ENCODE peak calls at places on chromosomes 16 and 17, in five cellular contexts. A is SK-N-SH, C is uterus, I is retinal pigment epithelial cell, Q is Caco-2. X is an unnamed sample.

GRCh38 chr16:88957887-88958577 is 19.0 kb downstream of the CBFA2T3 start:
- DNase-seq in A (no peak), C (no peak), I (no peak), Q (no peak), X (no peak)

GRCh38 chr17:30021708-30022317 is 80.4 kb downstream of the EFCAB5 start:
- DNase-seq in A (peak), C (no peak), I (no peak), Q (no peak), X (no peak)

GRCh38 chr17:45759761-45760160 is 24.4 kb upstream of the CRHR1 start:
- DNase-seq in A (peak), C (no peak), I (no peak), Q (no peak), X (no peak)

GRCh38 chr17:21295036-21295952 is 10.8 kb downstream of the MAP2K3 start:
- DNase-seq in A (peak), C (no peak), I (no peak), Q (no peak), X (no peak)

GRCh38 chr16:19666451-19666850 is 51.6 kb downstream of the KNOP1 start:
- DNase-seq in A (no peak), C (no peak), I (no peak), Q (no peak), X (no peak)

GRCh38 chr16:27169511-27170071 is 33.7 kb upstream of the KDM8 start:
- DNase-seq in A (peak), C (no peak), I (no peak), Q (peak), X (peak)

GRCh38 chr16:30934827-30935557 is 11.6 kb downstream of the FBXL19 start:
- DNase-seq in A (peak), C (no peak), I (no peak), Q (no peak), X (no peak)

GRCh38 chr16:78656887-78657286 is 557.4 kb downstream of the WWOX start:
- DNase-seq in A (no peak), C (no peak), I (no peak), Q (no peak), X (no peak)

GRCh38 chr17:1762233-1762905 is 509 bp downstream of the SERPINF1 start:
- DNase-seq in A (peak), C (peak), I (no peak), Q (no peak), X (no peak)

GRCh38 chr17:28252436-28252835 is 66.6 kb upstream of the TMEM97 start:
- DNase-seq in A (no peak), C (no peak), I (no peak), Q (no peak), X (no peak)

GRCh38 chr17:37607637-37608368 is 1.4 kb downstream of the SYNRG start:
- DNase-seq in A (no peak), C (no peak), I (no peak), Q (no peak), X (no peak)

GRCh38 chr17:81934850-81935708 is 2.0 kb downstream of the PYCR1 start:
- DNase-seq in A (no peak), C (no peak), I (no peak), Q (no peak), X (no peak)

GRCh38 chr16:87507351-87508069 is 14.7 kb upstream of the ZCCHC14 start:
- DNase-seq in A (no peak), C (no peak), I (no peak), Q (no peak), X (no peak)

GRCh38 chr16:65481956-65482355 is 360.1 kb upstream of the CDH11 start:
- DNase-seq in A (no peak), C (no peak), I (no peak), Q (no peak), X (no peak)

GRCh38 chr17:17581509-17581908 is 10.0 kb downstream of the PEMT start:
- DNase-seq in A (no peak), C (no peak), I (no peak), Q (no peak), X (no peak)

GRCh38 chr16:66459878-66460277 is 32.8 kb downstream of the BEAN1 start:
- DNase-seq in A (no peak), C (no peak), I (no peak), Q (no peak), X (no peak)

GRCh38 chr17:30104575-30105339 is 11.9 kb upstream of the NSRP1 start:
- DNase-seq in A (peak), C (peak), I (no peak), Q (peak), X (no peak)

GRCh38 chr17:41773190-41773588 is 13.3 kb downstream of the JUP start:
- DNase-seq in A (peak), C (peak), I (no peak), Q (peak), X (peak)

GRCh38 chr16:56423584-56424403 is 1.6 kb downstream of the AMFR start:
- DNase-seq in A (peak), C (no peak), I (no peak), Q (no peak), X (no peak)

GRCh38 chr16:48559462-48560211 is 50.3 kb downstream of the N4BP1 start:
- DNase-seq in A (no peak), C (no peak), I (no peak), Q (no peak), X (no peak)

GRCh38 chr17:81486174-81486810 is 26.3 kb downstream of the ACTG1 start:
- DNase-seq in A (no peak), C (no peak), I (no peak), Q (no peak), X (no peak)

GRCh38 chr16:65532846-65533245 is 411.0 kb upstream of the CDH11 start:
- DNase-seq in A (no peak), C (no peak), I (no peak), Q (no peak), X (no peak)

GRCh38 chr17:21017256-21017655 is 25.6 kb downstream of the USP22 start:
- DNase-seq in A (no peak), C (no peak), I (no peak), Q (no peak), X (no peak)

GRCh38 chr17:10135539-10136257 is 62.7 kb downstream of the GAS7 start:
- DNase-seq in A (no peak), C (peak), I (no peak), Q (no peak), X (no peak)

GRCh38 chr17:39462644-39463375 is 1.5 kb downstream of the CDK12 start:
- DNase-seq in A (peak), C (no peak), I (no peak), Q (peak), X (no peak)

GRCh38 chr17:954431-955164 is 25.0 kb downstream of the NXN start:
- DNase-seq in A (no peak), C (peak), I (peak), Q (peak), X (peak)

GRCh38 chr16:7374614-7375174 is 42.0 kb downstream of the RBFOX1 start:
- DNase-seq in A (peak), C (no peak), I (no peak), Q (no peak), X (no peak)

GRCh38 chr16:50151744-50152143 is 1.4 kb upstream of the TENT4B start:
- DNase-seq in A (no peak), C (no peak), I (no peak), Q (no peak), X (no peak)

GRCh38 chr17:43591750-43592562 is 45.8 kb upstream of the ETV4 start:
- DNase-seq in A (peak), C (peak), I (no peak), Q (peak), X (no peak)

GRCh38 chr16:55832788-55833583 is at the start of gene CES1:
- DNase-seq in A (no peak), C (peak), I (no peak), Q (peak), X (no peak)

GRCh38 chr17:59845595-59846390 is 47.0 kb downstream of the TUBD1 start:
- DNase-seq in A (no peak), C (no peak), I (no peak), Q (peak), X (no peak)

GRCh38 chr16:23016372-23016771 is 132.9 kb downstream of the USP31 start:
- DNase-seq in A (no peak), C (no peak), I (no peak), Q (no peak), X (no peak)

GRCh38 chr17:55271223-55271571 is 6.4 kb downstream of the HLF start:
- DNase-seq in A (no peak), C (no peak), I (no peak), Q (no peak), X (no peak)

GRCh38 chr17:81852237-81852636 is 8.1 kb downstream of the P4HB start:
- DNase-seq in A (no peak), C (no peak), I (no peak), Q (no peak), X (no peak)

GRCh38 chr17:18182978-18183333 is 672 bp upstream of the ALKBH5 start:
- DNase-seq in A (peak), C (peak), I (no peak), Q (peak), X (peak)

GRCh38 chr17:63929860-63930766 is 2.0 kb downstream of the CD79B start:
- DNase-seq in A (peak), C (no peak), I (peak), Q (no peak), X (no peak)

GRCh38 chr16:64969221-64969620 is 152.6 kb downstream of the CDH11 start:
- DNase-seq in A (no peak), C (no peak), I (no peak), Q (no peak), X (no peak)

DNA sequence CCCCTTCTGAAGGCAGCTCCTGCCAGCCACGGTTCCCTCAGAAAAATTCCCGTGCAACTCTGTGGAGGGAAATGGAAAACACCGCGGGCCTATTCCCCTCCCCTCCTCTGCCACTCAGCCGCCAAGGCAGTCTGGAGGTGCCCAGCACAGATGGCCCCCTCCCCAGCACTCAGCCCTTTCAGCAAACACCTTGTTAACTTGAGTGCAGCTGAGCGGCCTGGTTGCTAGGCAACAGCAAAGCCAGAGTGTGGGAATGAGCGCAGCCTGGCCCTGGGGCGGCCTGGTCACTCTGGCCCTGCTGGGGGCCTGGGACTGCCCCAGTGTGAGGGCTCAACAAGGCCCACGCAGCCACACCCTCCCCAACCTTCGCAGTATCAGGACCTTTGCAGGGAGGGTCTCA is 32.8 kb downstream of the CACNA1G start:
- DNase-seq in A (peak), C (no peak), I (no peak), Q (peak), X (no peak)
- H3K4me3 ChIP-seq in A (no peak), C (no peak), I (no peak), Q (no peak), X (no peak)

GRCh38 chr16:1688807-1689560 is 10.9 kb downstream of the JPT2 start:
- DNase-seq in A (no peak), C (no peak), I (peak), Q (peak), X (no peak)

GRCh38 chr16:1691956-1692355 is 13.9 kb downstream of the JPT2 start:
- DNase-seq in A (no peak), C (no peak), I (no peak), Q (no peak), X (no peak)

GRCh38 chr16:1690810-1691209 is 12.7 kb downstream of the JPT2 start:
- DNase-seq in A (no peak), C (no peak), I (no peak), Q (no peak), X (no peak)

GRCh38 chr16:1689853-1690252 is 11.8 kb downstream of the JPT2 start:
- DNase-seq in A (no peak), C (no peak), I (no peak), Q (peak), X (no peak)

DNA sequence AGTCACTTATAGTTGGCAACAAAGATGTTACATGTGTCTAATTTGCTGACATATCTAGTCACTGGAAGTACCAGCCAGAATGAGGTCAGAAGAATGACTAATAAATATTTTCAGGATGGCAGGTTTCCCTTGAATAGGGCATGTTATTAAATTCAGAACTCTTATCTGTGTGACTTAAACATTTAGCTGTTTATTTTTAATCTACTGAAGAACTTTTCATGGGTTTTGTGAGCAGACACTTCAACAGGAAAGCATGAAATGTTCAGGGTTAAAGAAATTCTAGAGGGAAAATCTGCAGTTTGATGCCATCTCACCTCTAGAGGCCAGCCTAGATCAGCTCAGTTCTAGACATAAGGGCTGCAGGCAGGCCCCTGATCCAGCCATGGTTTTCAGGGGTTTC is 13.2 kb downstream of the JPT2 start:
- DNase-seq in A (no peak), C (no peak), I (no peak), Q (no peak), X (no peak)
- TF ChIP-seq CTCF in A (peak), C (no peak), I (peak), Q (no peak), X (no peak)

GRCh38 chr17:2816688-2817087 is 20.4 kb downstream of the RAP1GAP2 start:
- DNase-seq in A (no peak), C (no peak), I (no peak), Q (no peak), X (no peak)

GRCh38 chr17:2809337-2809736 is 13.1 kb downstream of the RAP1GAP2 start:
- DNase-seq in A (no peak), C (no peak), I (no peak), Q (no peak), X (no peak)

GRCh38 chr17:2814499-2815341 is 18.5 kb downstream of the RAP1GAP2 start:
- DNase-seq in A (no peak), C (no peak), I (no peak), Q (no peak), X (no peak)

GRCh38 chr17:2815781-2816185 is 19.5 kb downstream of the RAP1GAP2 start:
- DNase-seq in A (no peak), C (no peak), I (no peak), Q (peak), X (no peak)

GRCh38 chr17:2814049-2814448 is 17.8 kb downstream of the RAP1GAP2 start:
- DNase-seq in A (no peak), C (no peak), I (no peak), Q (no peak), X (no peak)
- H3K4me3 ChIP-seq in A (no peak), C (no peak), I (no peak), Q (no peak), X (no peak)

GRCh38 chr17:48139948-48140347 is 32.4 kb downstream of the SNX11 start:
- DNase-seq in A (no peak), C (no peak), I (no peak), Q (peak), X (no peak)

GRCh38 chr17:48137658-48138057 is 30.1 kb downstream of the SNX11 start:
- DNase-seq in A (no peak), C (no peak), I (no peak), Q (no peak), X (no peak)

GRCh38 chr17:48131216-48131824 is 23.8 kb downstream of the SNX11 start:
- DNase-seq in A (peak), C (peak), I (no peak), Q (peak), X (no peak)

GRCh38 chr17:48132375-48132774 is 24.8 kb downstream of the SNX11 start:
- DNase-seq in A (no peak), C (no peak), I (no peak), Q (no peak), X (no peak)

DNA sequence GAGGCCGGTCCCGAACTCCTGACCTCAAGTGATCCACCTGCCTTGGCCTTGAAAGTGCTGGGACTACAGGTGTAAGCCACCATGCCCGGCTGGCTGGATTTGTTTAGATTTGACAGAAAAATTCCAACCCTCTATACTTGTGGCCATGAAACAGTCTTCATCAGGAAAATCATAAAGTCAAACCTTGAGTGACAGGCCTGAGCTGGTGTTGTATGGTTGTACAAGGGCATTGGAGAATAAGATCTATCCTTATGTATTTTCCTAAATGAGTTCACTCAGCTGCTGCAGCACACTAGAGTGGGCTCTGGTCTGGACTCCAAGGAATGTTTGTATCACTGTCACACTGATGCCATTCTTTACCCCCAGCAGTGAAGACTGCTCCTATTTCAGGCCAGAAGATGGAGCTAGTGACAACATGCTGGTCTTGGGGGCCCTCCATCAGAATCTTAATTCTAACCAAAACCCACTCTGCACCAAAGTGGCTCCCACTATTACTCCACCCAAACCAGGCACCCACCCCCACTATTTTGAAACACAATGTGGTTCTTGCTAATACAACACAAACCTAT is 27.4 kb downstream of the SNX11 start:
- DNase-seq in A (no peak), C (no peak), I (no peak), Q (no peak), X (no peak)
- TF ChIP-seq CTCF in A (peak), C (no peak), I (peak), Q (peak), X (peak)

X was measured in AG04449.